ENCODE peak calls at places on chromosomes 6 and 20, in six cellular contexts. W, S, E, I, U and H are unnamed samples.
A peak's percentile ranks its signal among the peaks of the same experiment; 100 is the strongest.

GRCh38 chr20:24662756-24663399 is 193.4 kb downstream of the SYNDIG1 start:
- DNase-seq in W (no peak), S (no peak), E (no peak), I (no peak), U (no peak), H (no peak)

GRCh38 chr6:34560366-34561226 is 4.5 kb upstream of the SPDEF start:
- DNase-seq in W (peak; percentile 65), S (no peak), E (no peak), I (no peak), U (no peak), H (no peak)

GRCh38 chr6:124882580-124883393 is 79.5 kb upstream of the RNF217 start:
- DNase-seq in W (no peak), S (no peak), E (no peak), I (no peak), U (no peak), H (no peak)

GRCh38 chr6:27866370-27867050 is 45.7 kb downstream of the OR2B2 start:
- DNase-seq in W (no peak), S (no peak), E (no peak), I (peak; percentile 25), U (peak; percentile 73), H (no peak)

GRCh38 chr20:19212524-19213502 is at the start of gene SLC24A3:
- DNase-seq in W (peak; percentile 89), S (peak; percentile 46), E (no peak), I (peak; percentile 71), U (no peak), H (peak; percentile 6)

GRCh38 chr20:11890331-11891080 is 27.2 kb upstream of the BTBD3 start:
- DNase-seq in W (peak; percentile 96), S (peak; percentile 93), E (no peak), I (peak; percentile 87), U (peak; percentile 95), H (no peak)

GRCh38 chr6:168020242-168020641 is 22.8 kb downstream of the KIF25 start:
- DNase-seq in W (no peak), S (no peak), E (no peak), I (no peak), U (no peak), H (no peak)

GRCh38 chr6:168377856-168378832 is 58.6 kb upstream of the DACT2 start:
- DNase-seq in W (no peak), S (no peak), E (no peak), I (no peak), U (no peak), H (no peak)

GRCh38 chr6:130423044-130423443 is 57.2 kb downstream of the TMEM200A start:
- DNase-seq in W (no peak), S (no peak), E (no peak), I (no peak), U (no peak), H (no peak)

GRCh38 chr6:7479801-7480266 is 61.6 kb upstream of the DSP start:
- DNase-seq in W (no peak), S (peak; percentile 80), E (no peak), I (peak; percentile 66), U (no peak), H (peak; percentile 100)

GRCh38 chr6:70884074-70884983 is 72.5 kb downstream of the B3GAT2 start:
- DNase-seq in W (peak; percentile 81), S (peak; percentile 60), E (no peak), I (peak; percentile 52), U (peak; percentile 65), H (no peak)

GRCh38 chr20:3312940-3313656 is 74.1 kb upstream of the SLC4A11 start:
- DNase-seq in W (no peak), S (peak; percentile 35), E (no peak), I (no peak), U (no peak), H (peak; percentile 50)

GRCh38 chr20:42646250-42646649 is 543.5 kb downstream of the PTPRT start:
- DNase-seq in W (no peak), S (no peak), E (no peak), I (no peak), U (no peak), H (no peak)

GRCh38 chr6:90028080-90028778 is 134.0 kb downstream of the GJA10 start:
- DNase-seq in W (no peak), S (no peak), E (no peak), I (no peak), U (no peak), H (no peak)

GRCh38 chr6:122622404-122622938 is 12.3 kb downstream of the PKIB start:
- DNase-seq in W (no peak), S (no peak), E (no peak), I (no peak), U (no peak), H (no peak)

GRCh38 chr20:49843139-49843538 is 30.5 kb downstream of the SLC9A8 start:
- DNase-seq in W (no peak), S (no peak), E (no peak), I (no peak), U (no peak), H (no peak)

GRCh38 chr20:33925867-33926266 is 67.8 kb upstream of the RALY start:
- DNase-seq in W (no peak), S (no peak), E (no peak), I (no peak), U (no peak), H (no peak)

GRCh38 chr6:166720859-166721258 is 93.8 kb upstream of the RPS6KA2 start:
- DNase-seq in W (no peak), S (no peak), E (no peak), I (no peak), U (no peak), H (no peak)

GRCh38 chr20:20373046-20373706 is 5.3 kb downstream of the INSM1 start:
- DNase-seq in W (no peak), S (no peak), E (no peak), I (no peak), U (no peak), H (no peak)

GRCh38 chr6:27138837-27139752 is 108.4 kb upstream of the PRSS16 start:
- DNase-seq in W (peak; percentile 76), S (no peak), E (no peak), I (peak; percentile 80), U (no peak), H (no peak)

GRCh38 chr20:19775353-19776201 is 17.5 kb downstream of the RIN2 start:
- DNase-seq in W (peak; percentile 43), S (no peak), E (no peak), I (peak; percentile 61), U (no peak), H (no peak)

GRCh38 chr6:93424303-93425064 is 5.1 kb upstream of the EPHA7 start:
- DNase-seq in W (no peak), S (no peak), E (no peak), I (no peak), U (no peak), H (no peak)

GRCh38 chr6:16471898-16472297 is 233.5 kb downstream of the GMPR start:
- DNase-seq in W (no peak), S (no peak), E (no peak), I (no peak), U (no peak), H (no peak)

GRCh38 chr6:1609662-1610496 is at the start of gene FOXC1:
- DNase-seq in W (peak; percentile 96), S (peak; percentile 92), E (no peak), I (peak; percentile 79), U (peak; percentile 94), H (peak; percentile 68)

GRCh38 chr6:133833905-133834304 is 55.0 kb upstream of the TCF21 start:
- DNase-seq in W (peak; percentile 69), S (no peak), E (no peak), I (no peak), U (no peak), H (no peak)

GRCh38 chr6:165588515-165588914 is 74.5 kb downstream of the PDE10A start:
- DNase-seq in W (no peak), S (no peak), E (no peak), I (no peak), U (no peak), H (no peak)

GRCh38 chr6:25332671-25333071 is 53.5 kb downstream of the CARMIL1 start:
- DNase-seq in W (no peak), S (no peak), E (no peak), I (no peak), U (no peak), H (no peak)

GRCh38 chr6:37866590-37867507 is 47.3 kb downstream of the ZFAND3 start:
- DNase-seq in W (no peak), S (no peak), E (no peak), I (no peak), U (no peak), H (no peak)

GRCh38 chr20:728022-728944 is 40.0 kb downstream of the SLC52A3 start:
- DNase-seq in W (peak; percentile 76), S (peak; percentile 44), E (no peak), I (peak; percentile 22), U (no peak), H (no peak)

GRCh38 chr20:16675165-16675564 is 54.7 kb upstream of the SNRPB2 start:
- DNase-seq in W (no peak), S (no peak), E (no peak), I (no peak), U (no peak), H (no peak)

GRCh38 chr6:32689531-32690505 is 23.4 kb upstream of the HLA-DQB1 start:
- DNase-seq in W (no peak), S (no peak), E (no peak), I (no peak), U (no peak), H (no peak)

GRCh38 chr6:101722991-101723579 is 329.6 kb downstream of the GRIK2 start:
- DNase-seq in W (no peak), S (no peak), E (no peak), I (no peak), U (no peak), H (peak; percentile 56)

GRCh38 chr20:41423026-41423425 is 56.4 kb upstream of the EMILIN3 start:
- DNase-seq in W (no peak), S (no peak), E (no peak), I (no peak), U (no peak), H (no peak)
- H3K27ac ChIP-seq in W (no peak overlapping the region), S (no peak overlapping the region), E (no peak overlapping the region), I (no peak overlapping the region), U (no peak overlapping the region), H (no peak overlapping the region)

GRCh38 chr6:30885481-30885998 is 1.2 kb downstream of the DDR1 start:
- DNase-seq in W (no peak), S (peak; percentile 65), E (no peak), I (peak; percentile 75), U (no peak), H (no peak)
- H3K27ac ChIP-seq in W (peak overlapping the region; percentile 78), S (peak overlapping the region; percentile 96), E (peak overlapping the region; percentile 99), I (peak overlapping the region; percentile 94), U (peak overlapping the region; percentile 60), H (peak overlapping the region; percentile 99)

GRCh38 chr6:13404892-13405254 is 76.5 kb upstream of the TBC1D7 start:
- DNase-seq in W (no peak), S (no peak), E (no peak), I (no peak), U (no peak), H (no peak)
- H3K27ac ChIP-seq in W (peak overlapping the region; percentile 95), S (no peak overlapping the region), E (peak overlapping the region; percentile 27), I (no peak overlapping the region), U (no peak overlapping the region), H (peak overlapping the region; percentile 78)

DNA sequence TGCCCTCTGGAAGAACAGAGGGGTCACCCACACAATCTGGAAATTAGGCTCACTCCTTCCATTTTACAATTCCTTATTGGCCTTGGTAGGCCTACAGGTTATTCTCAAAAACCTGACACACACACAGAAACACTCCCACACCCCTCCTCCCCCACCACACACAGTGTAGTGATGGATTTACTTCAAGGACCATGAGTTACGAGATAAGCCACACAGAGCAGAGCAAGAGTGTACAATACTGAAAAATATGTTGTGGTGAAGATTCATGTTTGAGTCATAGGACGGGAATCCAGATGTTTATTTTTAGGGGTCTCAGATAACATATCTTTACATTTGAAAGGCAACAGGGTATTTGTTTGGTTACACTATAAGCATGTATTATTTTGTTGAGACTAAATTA is 291.9 kb downstream of the PLCB1 start:
- DNase-seq in W (no peak), S (no peak), E (no peak), I (no peak), U (peak; percentile 78), H (no peak)
- H3K27ac ChIP-seq in W (no peak overlapping the region), S (no peak overlapping the region), E (no peak overlapping the region), I (no peak overlapping the region), U (peak overlapping the region; percentile 34), H (no peak overlapping the region)

GRCh38 chr20:46963196-46963529 is 68.5 kb downstream of the EYA2 start:
- DNase-seq in W (no peak), S (no peak), E (no peak), I (no peak), U (no peak), H (no peak)
- H3K27ac ChIP-seq in W (no peak overlapping the region), S (no peak overlapping the region), E (peak overlapping the region; percentile 80), I (no peak overlapping the region), U (no peak overlapping the region), H (peak overlapping the region; percentile 61)